ENCODE peak calls at places on chromosomes 13 and 19, in four cellular contexts. C is WTC11, H is HepG2, P is GM12878. W is an unnamed sample.

GRCh38 chr13:90675129-90675528 is 672.4 kb upstream of the MIR17HG start:
- DNase-seq in P (no peak), H (no peak), C (no peak), W (no peak)

GRCh38 chr13:30165791-30166190 is 141.6 kb downstream of the KATNAL1 start:
- DNase-seq in C (no peak), P (no peak), H (no peak), W (no peak)

GRCh38 chr19:50460161-50460765 is 16.0 kb upstream of the EMC10 start:
- DNase-seq in C (no peak), P (peak; percentile 75), H (peak; percentile 91), W (no peak)

GRCh38 chr13:69904784-69905183 is 202.8 kb upstream of the ATXN8OS start:
- DNase-seq in P (no peak), C (no peak), H (no peak), W (no peak)

GRCh38 chr19:1063909-1064660 is 2.9 kb upstream of the ARHGAP45 start:
- DNase-seq in H (no peak), C (peak; percentile 74), P (no peak), W (no peak)

GRCh38 chr19:35757749-35758608 is at the start of gene PROSER3:
- DNase-seq in C (peak; percentile 99), P (peak; percentile 99), H (peak; percentile 99), W (peak; percentile 96)

GRCh38 chr19:54451331-54451871 is 2.4 kb downstream of the LENG8 start:
- DNase-seq in C (no peak), P (no peak), H (no peak), W (no peak)

GRCh38 chr13:96816261-96816660 is 178.0 kb downstream of the OXGR1 start:
- DNase-seq in H (no peak), P (no peak), C (no peak), W (no peak)

GRCh38 chr13:71525004-71525403 is 342.0 kb downstream of the DACH1 start:
- DNase-seq in C (no peak), H (no peak), P (no peak), W (no peak)

GRCh38 chr13:47621931-47622330 is 379.1 kb downstream of the SUCLA2 start:
- DNase-seq in P (no peak), C (no peak), H (no peak), W (no peak)

GRCh38 chr13:51783432-51784094 is 20.4 kb downstream of the DHRS12 start:
- DNase-seq in H (no peak), P (no peak), C (no peak), W (no peak)

GRCh38 chr19:12749938-12750521 is 1.6 kb upstream of the BEST2 start:
- DNase-seq in P (no peak), H (no peak), C (no peak), W (no peak)

GRCh38 chr13:30934381-30934780 is 1.9 kb downstream of the TEX26 start:
- DNase-seq in H (peak; percentile 30), P (no peak), C (peak; percentile 35), W (no peak)

GRCh38 chr13:74372511-74372910 is 238.3 kb upstream of the KLF12 start:
- DNase-seq in P (no peak), C (no peak), H (no peak), W (no peak)

GRCh38 chr19:13788991-13789390 is 6.3 kb upstream of the ZSWIM4 start:
- DNase-seq in H (no peak), P (no peak), C (no peak), W (no peak)

GRCh38 chr19:4014541-4015491 is 7.3 kb downstream of the PIAS4 start:
- DNase-seq in C (peak; percentile 77), H (no peak), P (no peak), W (peak; percentile 69)

GRCh38 chr13:62251734-62252133 is 836.1 kb upstream of the PCDH20 start:
- DNase-seq in P (no peak), C (no peak), H (no peak), W (no peak)

GRCh38 chr19:501646-502045 is 5.4 kb downstream of the MADCAM1 start:
- DNase-seq in C (no peak), P (no peak), H (no peak), W (no peak)

GRCh38 chr13:85618514-85618913 is 180.7 kb downstream of the SLITRK6 start:
- DNase-seq in P (no peak), C (no peak), H (no peak), W (no peak)

GRCh38 chr19:34120846-34121639 is 51.3 kb upstream of the LSM14A start:
- DNase-seq in H (peak; percentile 30), C (peak; percentile 66), P (no peak), W (peak; percentile 52)

GRCh38 chr19:49746206-49746958 is 16.7 kb downstream of the TSKS start:
- DNase-seq in H (peak; percentile 36), P (no peak), C (peak; percentile 97), W (peak; percentile 100)

GRCh38 chr13:78228940-78229339 is 310.3 kb upstream of the EDNRB start:
- DNase-seq in H (no peak), C (no peak), P (no peak), W (no peak)

GRCh38 chr13:22499919-22500318 is 680.9 kb upstream of the SGCG start:
- DNase-seq in H (no peak), P (no peak), C (no peak), W (no peak)
- TF ChIP-seq TCF7 in H (no peak), P (no peak), C (no peak), W (no peak)

DNA sequence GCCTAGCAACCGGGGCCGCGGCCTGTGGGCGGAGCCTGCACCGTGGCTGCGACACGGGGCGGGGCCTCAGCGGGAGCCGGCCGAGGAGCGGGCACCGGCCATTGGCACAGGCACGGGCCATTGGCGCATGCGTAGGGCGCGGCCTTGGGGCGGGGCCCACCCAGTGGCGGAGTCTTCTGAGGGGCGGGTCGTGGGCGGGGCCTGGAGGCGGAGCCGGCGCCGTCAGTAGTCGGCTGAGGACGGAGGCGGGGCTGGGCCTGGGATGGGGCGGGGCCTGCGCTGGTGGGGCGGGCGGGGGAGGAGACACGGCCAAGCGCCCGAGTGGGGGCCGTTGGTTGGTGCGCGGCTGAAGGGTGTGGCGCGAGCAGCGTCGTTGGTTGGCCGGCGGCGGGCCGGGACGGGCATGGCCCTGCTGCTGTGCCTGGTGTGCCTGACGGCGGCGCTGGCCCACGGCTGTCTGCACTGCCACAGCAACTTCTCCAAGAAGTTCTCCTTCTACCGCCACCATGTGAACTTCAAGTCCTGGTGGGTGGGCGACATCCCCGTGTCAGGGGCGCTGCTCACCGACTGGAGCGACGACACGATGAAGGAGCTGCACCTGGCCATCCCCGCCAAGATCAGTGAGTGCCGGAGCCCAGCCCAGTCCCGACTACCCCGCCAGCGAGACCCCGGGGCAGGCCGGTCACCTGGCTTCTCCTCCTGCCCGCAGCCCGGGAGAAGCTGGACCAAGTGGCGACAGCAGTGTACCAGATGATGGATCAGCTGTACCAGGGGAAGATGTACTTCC is at the start of gene IZUMO4:
- DNase-seq in H (peak; percentile 89), C (peak; percentile 100), P (peak; percentile 71), W (peak; percentile 99)
- TF ChIP-seq TCF7 in H (no peak), C (no peak), P (no peak), W (no peak)

DNA sequence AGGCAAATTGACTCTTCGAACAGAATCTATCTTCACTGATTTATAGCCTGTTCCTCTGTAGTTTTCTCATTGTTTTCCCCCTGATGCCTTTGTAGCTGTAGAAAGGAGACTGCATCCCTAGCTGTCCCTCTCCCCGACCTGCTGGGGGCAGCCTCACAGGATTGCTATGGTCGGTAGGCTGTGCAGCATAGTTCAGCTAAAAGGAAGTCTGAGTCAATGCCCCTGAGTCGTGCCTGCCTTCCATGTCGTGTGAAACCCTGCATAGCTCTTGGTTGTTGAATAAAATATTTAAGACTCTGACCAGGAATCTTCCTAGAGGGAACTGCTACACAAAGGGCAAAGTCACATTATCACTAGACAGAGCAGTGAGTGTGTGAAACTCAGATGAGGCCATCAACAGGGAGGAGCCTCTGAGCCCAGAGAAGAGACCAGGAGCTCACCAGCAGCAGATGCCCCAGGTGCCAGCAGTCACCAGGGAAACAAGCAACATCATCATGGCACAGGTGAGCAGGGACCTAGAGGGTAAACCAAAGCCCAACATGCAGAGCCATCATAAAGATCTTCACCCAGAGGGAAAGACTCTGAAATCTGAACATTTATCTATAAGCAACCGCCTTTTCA is 108.4 kb upstream of the NBEA start:
- DNase-seq in C (peak; percentile 51), P (no peak), H (no peak), W (no peak)
- TF ChIP-seq TCF7 in C (no peak), P (no peak), H (no peak), W (no peak)

GRCh38 chr13:101383595-101383994 is 32.7 kb downstream of the NALCN start:
- DNase-seq in H (no peak), C (no peak), P (no peak), W (no peak)

GRCh38 chr13:101390461-101390860 is 25.8 kb downstream of the NALCN start:
- DNase-seq in C (no peak), H (no peak), P (no peak), W (no peak)

GRCh38 chr13:101382086-101382485 is 34.2 kb downstream of the NALCN start:
- DNase-seq in C (no peak), H (no peak), P (no peak), W (no peak)

GRCh38 chr13:101382701-101383100 is 33.6 kb downstream of the NALCN start:
- DNase-seq in C (no peak), P (no peak), H (no peak), W (no peak)

GRCh38 chr13:101384929-101385328 is 31.4 kb downstream of the NALCN start:
- DNase-seq in H (no peak), P (no peak), C (no peak), W (no peak)
- TF ChIP-seq TCF7 in H (no peak), P (no peak), C (no peak), W (no peak)

GRCh38 chr13:42649761-42650289 is 75.9 kb downstream of the TNFSF11 start:
- DNase-seq in C (no peak), P (no peak), H (no peak), W (no peak)
- TF ChIP-seq TCF7 in C (no peak), P (no peak), H (no peak), W (no peak)

DNA sequence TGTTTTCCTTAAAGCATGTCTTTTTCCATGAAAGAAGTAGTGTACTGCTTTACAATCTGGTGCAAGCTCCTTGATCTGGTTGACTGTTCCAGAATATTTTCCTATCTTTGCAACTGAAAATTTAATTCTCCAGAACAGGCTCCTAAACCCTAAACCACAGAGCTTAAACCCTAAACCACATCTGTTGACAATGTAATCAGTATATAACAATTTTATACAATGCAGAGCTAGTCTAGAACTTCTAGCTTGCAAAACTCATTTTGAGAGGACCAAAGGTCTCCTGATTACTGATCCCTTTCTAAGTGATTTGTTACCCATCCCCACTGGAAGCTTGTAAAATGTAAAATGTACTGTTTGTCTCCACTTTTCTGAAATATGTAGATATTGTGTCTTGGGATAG is 74.4 kb downstream of the CDK8 start:
- DNase-seq in H (no peak), C (no peak), P (no peak), W (no peak)
- TF ChIP-seq TCF7 in H (no peak), C (no peak), P (no peak), W (no peak)

DNA sequence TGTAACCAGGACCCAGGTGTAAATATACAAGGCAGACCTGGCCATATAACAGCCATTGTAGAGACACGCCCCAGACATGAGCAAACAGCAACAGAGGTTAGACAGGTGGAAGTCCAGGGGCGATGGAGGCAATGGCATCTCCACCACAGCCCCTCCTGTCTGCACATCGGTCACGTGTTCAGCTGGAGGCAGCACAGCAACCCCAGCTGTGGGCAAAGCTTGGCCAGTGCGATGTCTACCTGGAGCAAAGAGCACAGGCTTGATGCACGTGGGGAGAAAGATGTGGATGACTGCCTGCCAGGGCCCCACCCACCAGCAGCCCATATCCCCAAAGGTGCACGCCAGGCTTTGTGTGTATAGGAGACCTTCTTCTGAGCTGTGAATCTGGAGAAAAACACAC is 4.4 kb downstream of the CYP4F2 start:
- DNase-seq in H (no peak), P (no peak), C (no peak), W (no peak)
- TF ChIP-seq TCF7 in H (no peak), P (no peak), C (no peak), W (no peak)

GRCh38 chr19:28960986-28961705 is 251.8 kb downstream of the UQCRFS1 start:
- DNase-seq in H (no peak), C (no peak), P (no peak), W (no peak)
- TF ChIP-seq TCF7 in H (no peak), C (no peak), P (no peak), W (no peak)